ENCODE peak calls at places on chromosomes 4 and X, in eight cellular contexts. V is brain microvascular endothelial cell, Z is right atrium auricular region, O is A549, X is PC-9, K is ascending aorta, A is cardiac muscle cell, J is HepG2. S is an unnamed sample.

GRCh38 chr4:3227878-3228675 is 20.9 kb upstream of the MSANTD1 start:
- DNase-seq in V (no peak), J (no peak), O (no peak), Z (no peak), A (no peak), K (no peak), X (no peak), S (no peak)

GRCh38 chr4:8179771-8180170 is 19.3 kb upstream of the SH3TC1 start:
- DNase-seq in O (no peak), A (no peak), K (no peak), V (no peak), X (no peak), Z (no peak), J (no peak), S (no peak)

GRCh38 chr4:177492022-177492421 is 49.8 kb upstream of the AGA start:
- DNase-seq in O (no peak), J (no peak), V (no peak), Z (no peak), K (no peak), A (no peak), X (no peak), S (no peak)

GRCh38 chr4:145735330-145735638 is 55.3 kb downstream of the C4orf51 start:
- DNase-seq in A (peak), X (peak), K (no peak), V (peak), J (peak), Z (no peak), O (peak), S (no peak)

GRCh38 chr4:121016630-121017029 is 55.7 kb downstream of the NDNF start:
- DNase-seq in V (no peak), A (no peak), J (peak), X (no peak), O (no peak), K (no peak), Z (no peak), S (no peak)

GRCh38 chr4:6450709-6451108 is 21.7 kb downstream of the PPP2R2C start:
- DNase-seq in A (no peak), X (no peak), V (no peak), J (no peak), K (no peak), O (no peak), Z (no peak), S (no peak)

GRCh38 chrX:152819271-152819670 is 11.3 kb downstream of the CETN2 start:
- DNase-seq in X (no peak), A (no peak), J (no peak), V (no peak), K (no peak), O (no peak), Z (no peak), S (no peak)

GRCh38 chr4:5052726-5053425 is 1.6 kb downstream of the STK32B start:
- DNase-seq in V (no peak), K (no peak), Z (no peak), A (no peak), X (no peak), J (no peak), O (no peak), S (peak)

GRCh38 chrX:115324194-115324593 is 34.7 kb downstream of the LUZP4 start:
- DNase-seq in A (no peak), J (no peak), X (peak), K (no peak), Z (no peak), V (peak), O (no peak), S (no peak)

GRCh38 chr4:87375719-87376291 is 15.2 kb downstream of the HSD17B11 start:
- DNase-seq in V (peak), J (peak), O (no peak), Z (no peak), X (no peak), K (no peak), A (peak), S (no peak)

GRCh38 chr4:90621080-90621479 is 493.9 kb downstream of the CCSER1 start:
- DNase-seq in K (no peak), X (no peak), Z (no peak), O (no peak), J (no peak), A (no peak), V (no peak), S (no peak)

GRCh38 chr4:72473434-72473900 is 95.6 kb downstream of the ADAMTS3 start:
- DNase-seq in V (peak), X (no peak), O (no peak), J (no peak), K (no peak), A (no peak), Z (no peak), S (no peak)

GRCh38 chrX:21883258-21883657 is 27.5 kb downstream of the YY2 start:
- DNase-seq in A (no peak), V (peak), J (peak), X (no peak), K (no peak), O (no peak), Z (no peak), S (no peak)

GRCh38 chr4:159021597-159022385 is 81.1 kb upstream of the RAPGEF2 start:
- DNase-seq in K (no peak), Z (no peak), X (no peak), O (no peak), J (no peak), A (no peak), V (no peak), S (no peak)
- H3K27ac ChIP-seq in K (no peak), Z (no peak), X (no peak), O (no peak), J (no peak), A (no peak), V (no peak), S (no peak)

DNA sequence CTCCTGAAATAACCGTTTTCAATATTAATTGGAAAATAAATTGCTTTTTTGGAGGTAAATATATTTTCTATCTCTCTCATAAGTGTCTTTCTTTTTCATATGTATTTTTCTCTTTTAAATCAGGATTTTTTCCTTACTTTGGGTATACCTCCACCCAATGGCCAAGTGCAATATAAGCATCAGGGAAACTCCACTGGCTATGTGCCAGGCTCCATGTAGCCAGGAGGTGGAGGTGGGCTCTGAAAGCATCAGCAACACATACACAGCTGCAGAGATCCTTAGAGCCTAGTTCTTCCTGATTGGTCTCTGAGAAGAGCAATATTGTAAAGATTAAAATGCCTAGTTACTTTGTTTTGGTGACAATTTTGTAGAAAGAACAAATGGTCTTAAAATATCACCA is 3.4 kb downstream of the GABRA2 start:
- DNase-seq in V (no peak), J (peak), O (no peak), K (no peak), X (no peak), A (peak), Z (no peak), S (no peak)
- TF ChIP-seq CTCF in V (peak), J (no peak), O (no peak), K (no peak), X (no peak), A (no peak), Z (no peak), S (no peak)

GRCh38 chr4:182729527-182729926 is 187.7 kb downstream of the DCTD start:
- DNase-seq in X (no peak), Z (no peak), O (no peak), J (no peak), K (no peak), A (no peak), V (no peak), S (no peak)
- H3K27ac ChIP-seq in X (no peak), Z (no peak), O (no peak), J (no peak), K (no peak), A (no peak), V (no peak), S (no peak)

GRCh38 chrX:418927-419729 is 32.4 kb upstream of the PPP2R3B start:
- DNase-seq in K (no peak), A (no peak), V (no peak), J (no peak), Z (no peak), O (no peak), X (no peak), S (no peak)

GRCh38 chrX:426881-427280 is 40.2 kb upstream of the PPP2R3B start:
- DNase-seq in J (no peak), O (peak), A (no peak), K (no peak), Z (no peak), V (peak), X (no peak), S (no peak)

GRCh38 chrX:425056-425455 is 38.3 kb upstream of the PPP2R3B start:
- DNase-seq in X (no peak), O (no peak), J (no peak), V (no peak), Z (no peak), A (no peak), K (no peak), S (no peak)

GRCh38 chrX:420496-421223 is 34.0 kb upstream of the PPP2R3B start:
- DNase-seq in A (no peak), V (no peak), O (no peak), J (no peak), Z (no peak), X (no peak), K (no peak), S (no peak)

GRCh38 chrX:421646-422325 is 35.1 kb upstream of the PPP2R3B start:
- DNase-seq in Z (no peak), A (no peak), O (no peak), V (no peak), J (no peak), X (no peak), K (no peak), S (no peak)
- TF ChIP-seq CTCF in Z (no peak), A (no peak), O (no peak), V (no peak), J (no peak), X (no peak), K (no peak), S (no peak)

DNA sequence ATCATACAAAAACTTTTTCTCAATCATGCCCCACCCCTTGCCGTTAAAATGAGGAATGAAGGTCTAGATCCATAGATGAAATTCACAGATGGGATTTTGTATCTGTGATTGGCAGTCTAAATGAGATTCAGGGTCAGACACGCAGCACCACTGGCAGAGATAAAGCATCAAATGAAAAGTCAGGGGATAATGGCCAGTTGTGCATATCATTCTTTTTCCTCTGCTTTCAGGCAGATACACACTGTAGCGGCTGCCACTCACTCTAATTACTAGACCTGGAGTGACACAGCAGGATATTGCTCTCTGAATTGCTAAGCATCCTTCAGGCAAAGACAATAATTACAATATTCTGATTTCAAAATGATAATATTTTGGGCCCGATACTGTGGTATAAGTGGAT is 440.4 kb downstream of the MAPK10 start:
- DNase-seq in O (no peak), X (no peak), J (no peak), Z (no peak), A (no peak), V (no peak), K (no peak), S (no peak)
- H3K27ac ChIP-seq in O (no peak), X (no peak), J (no peak), Z (no peak), A (no peak), V (no peak), K (no peak), S (no peak)

GRCh38 chr4:133146574-133147198 is 2.4 kb upstream of the PCDH10 start:
- DNase-seq in K (no peak), J (peak), O (no peak), Z (no peak), V (peak), X (no peak), A (peak), S (no peak)

GRCh38 chr4:133146192-133146573 is 2.9 kb upstream of the PCDH10 start:
- DNase-seq in V (no peak), Z (no peak), X (no peak), A (no peak), O (no peak), J (no peak), K (no peak), S (no peak)

GRCh38 chr4:133145241-133145640 is 3.9 kb upstream of the PCDH10 start:
- DNase-seq in J (no peak), O (no peak), A (no peak), V (no peak), X (no peak), K (no peak), Z (no peak), S (no peak)

GRCh38 chr4:133147365-133147821 is 1.7 kb upstream of the PCDH10 start:
- DNase-seq in A (no peak), X (no peak), J (no peak), Z (no peak), V (peak), O (no peak), K (no peak), S (no peak)

DNA sequence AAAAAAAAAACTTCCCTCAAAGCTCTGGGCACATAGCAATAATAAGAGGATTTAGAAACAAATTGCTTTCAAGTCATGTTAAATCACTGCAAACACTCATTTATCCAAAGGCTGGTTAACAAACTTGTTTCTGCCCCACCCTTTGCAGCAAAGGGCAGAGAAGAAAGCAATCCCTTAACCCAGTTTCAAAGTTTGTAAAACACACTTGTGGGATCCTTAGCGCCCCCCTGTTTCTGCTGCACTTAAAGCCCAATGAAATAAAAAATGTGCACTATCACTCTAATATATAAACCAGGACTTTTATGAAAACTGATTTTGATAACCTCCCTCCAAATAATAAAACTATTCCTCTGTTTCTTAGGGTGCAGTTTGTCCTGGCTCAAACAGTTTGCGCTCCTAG is 3.3 kb upstream of the PCDH10 start:
- DNase-seq in O (no peak), V (no peak), K (no peak), X (no peak), Z (no peak), J (no peak), A (no peak), S (no peak)
- TF ChIP-seq CTCF in O (no peak), V (peak), K (no peak), X (no peak), Z (no peak), J (no peak), A (peak), S (no peak)

GRCh38 chrX:48522291-48522690 is 683 bp downstream of the EBP start:
- DNase-seq in K (no peak), X (no peak), O (no peak), Z (no peak), J (peak), V (no peak), A (no peak), S (no peak)

GRCh38 chrX:48523682-48524081 is 2.1 kb downstream of the EBP start:
- DNase-seq in Z (no peak), O (no peak), K (no peak), J (no peak), A (no peak), X (no peak), V (no peak), S (no peak)

GRCh38 chrX:48520455-48520854 is 1.2 kb upstream of the EBP start:
- DNase-seq in V (no peak), A (no peak), J (no peak), O (no peak), Z (no peak), K (no peak), X (no peak), S (no peak)

GRCh38 chrX:48521353-48522243 is at the start of gene EBP:
- DNase-seq in V (peak), A (peak), X (peak), K (peak), J (peak), O (peak), Z (peak), S (no peak)

GRCh38 chrX:48520976-48521352 is 644 bp upstream of the EBP start:
- DNase-seq in J (no peak), K (no peak), V (no peak), A (no peak), Z (no peak), X (no peak), O (no peak), S (no peak)
- H3K27ac ChIP-seq in J (peak), K (no peak), V (no peak), A (peak), Z (peak), X (no peak), O (peak), S (no peak)

S was measured in vagina.